ENCODE peak calls at places on chromosome 2, in five cellular contexts. E is cardiac muscle cell, G is chondrocyte, V is HuH-7.5, O is NCI-H774. N is an unnamed sample.

GRCh38 chr2:8193146-8193545 is 488.7 kb upstream of the ID2 start:
- DNase-seq in E (no peak), O (no peak), G (no peak), V (no peak), N (no peak)

GRCh38 chr2:105329561-105330495 is at the start of gene TGFBRAP1:
- DNase-seq in E (peak), V (peak), G (no peak), O (peak), N (peak)

GRCh38 chr2:120912101-120912985 is 176.7 kb downstream of the GLI2 start:
- DNase-seq in V (no peak), G (peak), E (no peak), O (no peak), N (no peak)

GRCh38 chr2:119741001-119741400 is 18.7 kb upstream of the PTPN4 start:
- DNase-seq in V (no peak), O (no peak), E (no peak), G (no peak), N (no peak)

GRCh38 chr2:197286805-197287595 is 23.6 kb downstream of the ANKRD44 start:
- DNase-seq in V (no peak), O (no peak), E (no peak), G (no peak), N (no peak)

GRCh38 chr2:109349555-109350430 is 220.8 kb downstream of the SH3RF3 start:
- DNase-seq in E (peak), G (no peak), V (no peak), O (no peak), N (no peak)

GRCh38 chr2:47513981-47514520 is 111.1 kb downstream of the MSH2 start:
- DNase-seq in G (no peak), E (no peak), O (no peak), V (no peak), N (no peak)

GRCh38 chr2:85577386-85578242 is at the start of gene VAMP8:
- DNase-seq in E (no peak), O (peak), G (no peak), V (peak), N (no peak)

GRCh38 chr2:12347049-12347448 is 369.7 kb upstream of the TRIB2 start:
- DNase-seq in V (no peak), E (no peak), G (no peak), O (peak), N (peak)

GRCh38 chr2:172560721-172561120 is 4.8 kb downstream of the PDK1 start:
- DNase-seq in V (no peak), G (no peak), E (no peak), O (no peak), N (no peak)

GRCh38 chr2:212135739-212136138 is 402.9 kb downstream of the ERBB4 start:
- DNase-seq in E (no peak), O (peak), V (no peak), G (no peak), N (peak)

GRCh38 chr2:56286936-56287335 is 103.1 kb downstream of the CCDC85A start:
- DNase-seq in V (no peak), O (no peak), G (no peak), E (no peak), N (no peak)

GRCh38 chr2:19189391-19189790 is 169.0 kb downstream of the OSR1 start:
- DNase-seq in E (no peak), O (no peak), G (no peak), V (no peak), N (no peak)

GRCh38 chr2:65779021-65779420 is 346.6 kb upstream of the SPRED2 start:
- DNase-seq in G (no peak), O (no peak), V (no peak), E (no peak), N (no peak)

GRCh38 chr2:54549912-54550518 is 93.9 kb downstream of the SPTBN1 start:
- DNase-seq in G (no peak), O (no peak), V (no peak), E (no peak), N (no peak)

GRCh38 chr2:110869472-110870446 is 137.4 kb downstream of the ACOXL start:
- DNase-seq in E (peak), G (no peak), O (no peak), V (no peak), N (peak)

N was measured in SHP77 treated with DMSO at 0.1 percent for 48 hours.